ENCODE peak calls at places on chromosomes 3 and 15, in five cellular contexts. F is activated T-cell treated with anti-CD3 and anti-CD28 coated beads for 1 hour, G is NCI-H146, H is cardiac fibroblast, E is NCI-H510A treated with DMSO at 0.1 percent for 48 hours. C is an unnamed sample.

GRCh38 chr3:8052599-8053185 is 448.9 kb upstream of the LMCD1 start:
- DNase-seq in F (no peak), G (no peak), H (no peak), E (no peak), C (no peak)

GRCh38 chr3:120160050-120160449 is 65.8 kb upstream of the GSK3B start:
- DNase-seq in F (no peak), G (no peak), H (peak; percentile 98), E (no peak), C (peak; percentile 99)

GRCh38 chr15:74421302-74422245 is 12.2 kb downstream of the SEMA7A start:
- DNase-seq in F (no peak), G (no peak), H (no peak), E (no peak), C (no peak)

GRCh38 chr3:3998140-3998977 is 199.1 kb downstream of the LRRN1 start:
- DNase-seq in F (no peak), G (peak; percentile 31), H (peak; percentile 32), E (peak; percentile 61), C (no peak)

GRCh38 chr3:58041826-58042324 is 33.7 kb downstream of the FLNB start:
- DNase-seq in F (no peak), G (no peak), H (peak; percentile 85), E (no peak), C (no peak)

GRCh38 chr3:71130516-71131384 is 452.8 kb downstream of the FOXP1 start:
- DNase-seq in F (peak; percentile 57), G (peak; percentile 75), H (peak; percentile 88), E (peak; percentile 86), C (peak; percentile 78)

GRCh38 chr15:70336425-70337009 is 238.8 kb upstream of the TLE3 start:
- DNase-seq in F (no peak), G (no peak), H (no peak), E (no peak), C (no peak)

GRCh38 chr3:30222436-30222835 is 384.0 kb upstream of the TGFBR2 start:
- DNase-seq in F (no peak), G (no peak), H (peak; percentile 45), E (no peak), C (peak; percentile 58)

GRCh38 chr3:115092220-115092791 is 54.8 kb downstream of the ZBTB20 start:
- DNase-seq in F (peak; percentile 33), G (peak; percentile 84), H (peak; percentile 78), E (peak; percentile 31), C (peak; percentile 62)

C was measured in foreskin fibroblast.